ENCODE peak calls at places on chromosomes 6 and 20, in nine cellular contexts. B, J, R, P, D, X, F, Z and O are unnamed samples.

GRCh38 chr6:99604161-99605073 is 2.2 kb upstream of the PRDM13 start:
- DNase-seq in J (no peak), R (no peak), Z (no peak), B (no peak), P (no peak), D (no peak), F (peak), X (no peak), O (no peak)

GRCh38 chr20:58131111-58131510 is 97.3 kb downstream of the ANKRD60 start:
- DNase-seq in J (no peak), R (no peak), X (no peak), P (no peak), Z (peak), F (no peak), D (peak), B (no peak), O (peak)

GRCh38 chr20:23923891-23924435 is 44.4 kb upstream of the CST5 start:
- DNase-seq in J (peak), R (no peak), P (no peak), Z (no peak), D (peak), F (no peak), X (no peak), B (no peak), O (no peak)

GRCh38 chr6:163427498-163428254 is 13.2 kb downstream of the QKI start:
- DNase-seq in R (peak), J (peak), X (no peak), P (no peak), Z (no peak), B (peak), D (no peak), F (peak), O (peak)

GRCh38 chr20:33076662-33077398 is 2.6 kb upstream of the BPIFB4 start:
- DNase-seq in J (no peak), F (no peak), P (no peak), X (no peak), Z (no peak), R (no peak), D (no peak), B (no peak), O (peak)

GRCh38 chr20:50320910-50321796 is 130.5 kb downstream of the CEBPB start:
- DNase-seq in Z (peak), B (peak), D (no peak), P (no peak), X (peak), R (no peak), J (no peak), F (no peak), O (peak)

GRCh38 chr20:11207749-11208502 is 534.1 kb upstream of the JAG1 start:
- DNase-seq in R (no peak), X (no peak), F (no peak), D (no peak), J (no peak), P (no peak), Z (no peak), B (peak), O (peak)

GRCh38 chr6:66103954-66104353 is 396.9 kb upstream of the EYS start:
- DNase-seq in X (peak), F (no peak), B (peak), P (no peak), D (no peak), R (peak), J (no peak), Z (no peak), O (no peak)